ENCODE peak calls at places on chromosomes 3 and 15, in nine cellular contexts. One of them, this sample, is unnamed.

GRCh38 chr15:76057332-76058000 is 2.3 kb upstream of the TMEM266 start:
- DNase-seq in lung: no peak
- DNase-seq in iPS DF 6.9: no peak
- DNase-seq in PC-9: peak
- DNase-seq in heart left ventricle: no peak
- DNase-seq in upper lobe of right lung: no peak
- DNase-seq in colonic mucosa: peak
- DNase-seq in astrocyte: no peak
- DNase-seq in sigmoid colon: no peak
- DNase-seq in this sample: no peak

GRCh38 chr3:189430166-189430565 is 201.0 kb upstream of the TP63 start:
- DNase-seq in lung: no peak
- DNase-seq in iPS DF 6.9: no peak
- DNase-seq in PC-9: no peak
- DNase-seq in heart left ventricle: no peak
- DNase-seq in upper lobe of right lung: no peak
- DNase-seq in colonic mucosa: no peak
- DNase-seq in astrocyte: no peak
- DNase-seq in sigmoid colon: no peak
- DNase-seq in this sample: no peak

GRCh38 chr15:97652041-97652440 is 308.5 kb upstream of the ARRDC4 start:
- DNase-seq in lung: no peak
- DNase-seq in iPS DF 6.9: no peak
- DNase-seq in PC-9: no peak
- DNase-seq in heart left ventricle: no peak
- DNase-seq in upper lobe of right lung: no peak
- DNase-seq in colonic mucosa: no peak
- DNase-seq in astrocyte: no peak
- DNase-seq in sigmoid colon: no peak
- DNase-seq in this sample: no peak

GRCh38 chr15:33722005-33722672 is 246.2 kb upstream of the CHRM5 start:
- DNase-seq in lung: no peak
- DNase-seq in iPS DF 6.9: no peak
- DNase-seq in PC-9: no peak
- DNase-seq in heart left ventricle: no peak
- DNase-seq in upper lobe of right lung: no peak
- DNase-seq in colonic mucosa: no peak
- DNase-seq in astrocyte: peak
- DNase-seq in sigmoid colon: no peak
- DNase-seq in this sample: no peak

GRCh38 chr3:187986514-187986934 is 167.4 kb upstream of the LPP start:
- DNase-seq in lung: no peak
- DNase-seq in iPS DF 6.9: no peak
- DNase-seq in PC-9: peak
- DNase-seq in heart left ventricle: no peak
- DNase-seq in upper lobe of right lung: no peak
- DNase-seq in colonic mucosa: no peak
- DNase-seq in astrocyte: peak
- DNase-seq in sigmoid colon: no peak
- DNase-seq in this sample: no peak

GRCh38 chr3:155233213-155233612 is 60.3 kb downstream of the STRIT1 start:
- DNase-seq in lung: peak
- DNase-seq in iPS DF 6.9: no peak
- DNase-seq in PC-9: peak
- DNase-seq in heart left ventricle: peak
- DNase-seq in upper lobe of right lung: no peak
- DNase-seq in colonic mucosa: no peak
- DNase-seq in astrocyte: peak
- DNase-seq in sigmoid colon: peak
- DNase-seq in this sample: peak

GRCh38 chr15:60945196-60945595 is 283.9 kb downstream of the RORA start:
- DNase-seq in lung: no peak
- DNase-seq in iPS DF 6.9: no peak
- DNase-seq in PC-9: no peak
- DNase-seq in heart left ventricle: peak
- DNase-seq in upper lobe of right lung: no peak
- DNase-seq in colonic mucosa: no peak
- DNase-seq in astrocyte: no peak
- DNase-seq in sigmoid colon: peak
- DNase-seq in this sample: peak

GRCh38 chr15:101386967-101387366 is 91.9 kb upstream of the SNRPA1 start:
- DNase-seq in lung: no peak
- DNase-seq in iPS DF 6.9: no peak
- DNase-seq in PC-9: no peak
- DNase-seq in heart left ventricle: no peak
- DNase-seq in upper lobe of right lung: peak
- DNase-seq in colonic mucosa: no peak
- DNase-seq in astrocyte: no peak
- DNase-seq in sigmoid colon: no peak
- DNase-seq in this sample: no peak

GRCh38 chr15:73711526-73711925 is 27.3 kb downstream of the CD276 start:
- DNase-seq in lung: no peak
- DNase-seq in iPS DF 6.9: no peak
- DNase-seq in PC-9: no peak
- DNase-seq in heart left ventricle: no peak
- DNase-seq in upper lobe of right lung: no peak
- DNase-seq in colonic mucosa: no peak
- DNase-seq in astrocyte: no peak
- DNase-seq in sigmoid colon: no peak
- DNase-seq in this sample: no peak

GRCh38 chr3:33911525-33912322 is 113.3 kb downstream of the PDCD6IP start:
- DNase-seq in lung: no peak
- DNase-seq in iPS DF 6.9: no peak
- DNase-seq in PC-9: no peak
- DNase-seq in heart left ventricle: no peak
- DNase-seq in upper lobe of right lung: no peak
- DNase-seq in colonic mucosa: no peak
- DNase-seq in astrocyte: peak
- DNase-seq in sigmoid colon: no peak
- DNase-seq in this sample: no peak

GRCh38 chr3:157261000-157261399 is 101.1 kb upstream of the CCNL1 start:
- DNase-seq in lung: no peak
- DNase-seq in iPS DF 6.9: no peak
- DNase-seq in PC-9: no peak
- DNase-seq in heart left ventricle: no peak
- DNase-seq in upper lobe of right lung: no peak
- DNase-seq in colonic mucosa: no peak
- DNase-seq in astrocyte: peak
- DNase-seq in sigmoid colon: no peak
- DNase-seq in this sample: no peak

GRCh38 chr15:63371297-63371918 is 10.2 kb downstream of the CA12 start:
- DNase-seq in lung: no peak
- DNase-seq in iPS DF 6.9: no peak
- DNase-seq in PC-9: no peak
- DNase-seq in heart left ventricle: no peak
- DNase-seq in upper lobe of right lung: no peak
- DNase-seq in colonic mucosa: no peak
- DNase-seq in astrocyte: peak
- DNase-seq in sigmoid colon: peak
- DNase-seq in this sample: peak

GRCh38 chr15:63473007-63473748 is 31.2 kb upstream of the USP3 start:
- DNase-seq in lung: no peak
- DNase-seq in iPS DF 6.9: no peak
- DNase-seq in PC-9: no peak
- DNase-seq in heart left ventricle: no peak
- DNase-seq in upper lobe of right lung: no peak
- DNase-seq in colonic mucosa: no peak
- DNase-seq in astrocyte: no peak
- DNase-seq in sigmoid colon: no peak
- DNase-seq in this sample: no peak

GRCh38 chr3:69761896-69762789 is 22.9 kb downstream of the MITF start:
- DNase-seq in lung: no peak
- DNase-seq in iPS DF 6.9: no peak
- DNase-seq in PC-9: peak
- DNase-seq in heart left ventricle: no peak
- DNase-seq in upper lobe of right lung: no peak
- DNase-seq in colonic mucosa: no peak
- DNase-seq in astrocyte: peak
- DNase-seq in sigmoid colon: no peak
- DNase-seq in this sample: no peak

GRCh38 chr3:173977747-173978146 is 580.2 kb downstream of the NLGN1 start:
- DNase-seq in lung: no peak
- DNase-seq in iPS DF 6.9: no peak
- DNase-seq in PC-9: no peak
- DNase-seq in heart left ventricle: no peak
- DNase-seq in upper lobe of right lung: no peak
- DNase-seq in colonic mucosa: no peak
- DNase-seq in astrocyte: peak
- DNase-seq in sigmoid colon: no peak
- DNase-seq in this sample: no peak

GRCh38 chr3:14124223-14124614 is 451 bp downstream of the CHCHD4 start:
- DNase-seq in lung: peak
- DNase-seq in iPS DF 6.9: no peak
- DNase-seq in PC-9: no peak
- DNase-seq in heart left ventricle: peak
- DNase-seq in upper lobe of right lung: peak
- DNase-seq in colonic mucosa: peak
- DNase-seq in astrocyte: no peak
- DNase-seq in sigmoid colon: peak
- DNase-seq in this sample: peak

GRCh38 chr15:51917493-51917892 is 54.1 kb downstream of the LEO1 start:
- DNase-seq in lung: peak
- DNase-seq in iPS DF 6.9: no peak
- DNase-seq in PC-9: peak
- DNase-seq in heart left ventricle: no peak
- DNase-seq in upper lobe of right lung: peak
- DNase-seq in colonic mucosa: no peak
- DNase-seq in astrocyte: no peak
- DNase-seq in sigmoid colon: no peak
- DNase-seq in this sample: no peak

GRCh38 chr3:145620486-145620885 is 540.5 kb downstream of the PLOD2 start:
- DNase-seq in lung: no peak
- DNase-seq in iPS DF 6.9: no peak
- DNase-seq in PC-9: no peak
- DNase-seq in heart left ventricle: no peak
- DNase-seq in upper lobe of right lung: no peak
- DNase-seq in colonic mucosa: no peak
- DNase-seq in astrocyte: no peak
- DNase-seq in sigmoid colon: no peak
- DNase-seq in this sample: no peak

GRCh38 chr3:197742795-197743194 is 6.1 kb upstream of the RUBCN start:
- DNase-seq in lung: no peak
- DNase-seq in iPS DF 6.9: no peak
- DNase-seq in PC-9: no peak
- DNase-seq in heart left ventricle: no peak
- DNase-seq in upper lobe of right lung: no peak
- DNase-seq in colonic mucosa: no peak
- DNase-seq in astrocyte: no peak
- DNase-seq in sigmoid colon: no peak
- DNase-seq in this sample: no peak

GRCh38 chr15:99999282-100000070 is 266.2 kb upstream of the LYSMD4 start:
- DNase-seq in lung: no peak
- DNase-seq in iPS DF 6.9: no peak
- DNase-seq in PC-9: no peak
- DNase-seq in heart left ventricle: no peak
- DNase-seq in upper lobe of right lung: peak
- DNase-seq in colonic mucosa: no peak
- DNase-seq in astrocyte: no peak
- DNase-seq in sigmoid colon: no peak
- DNase-seq in this sample: no peak
- H3K27ac ChIP-seq in lung: no peak
- H3K27ac ChIP-seq in iPS DF 6.9: no peak
- H3K27ac ChIP-seq in PC-9: no peak
- H3K27ac ChIP-seq in heart left ventricle: no peak
- H3K27ac ChIP-seq in upper lobe of right lung: no peak
- H3K27ac ChIP-seq in colonic mucosa: no peak
- H3K27ac ChIP-seq in astrocyte: no peak
- H3K27ac ChIP-seq in sigmoid colon: no peak
- H3K27ac ChIP-seq in this sample: no peak

DNA sequence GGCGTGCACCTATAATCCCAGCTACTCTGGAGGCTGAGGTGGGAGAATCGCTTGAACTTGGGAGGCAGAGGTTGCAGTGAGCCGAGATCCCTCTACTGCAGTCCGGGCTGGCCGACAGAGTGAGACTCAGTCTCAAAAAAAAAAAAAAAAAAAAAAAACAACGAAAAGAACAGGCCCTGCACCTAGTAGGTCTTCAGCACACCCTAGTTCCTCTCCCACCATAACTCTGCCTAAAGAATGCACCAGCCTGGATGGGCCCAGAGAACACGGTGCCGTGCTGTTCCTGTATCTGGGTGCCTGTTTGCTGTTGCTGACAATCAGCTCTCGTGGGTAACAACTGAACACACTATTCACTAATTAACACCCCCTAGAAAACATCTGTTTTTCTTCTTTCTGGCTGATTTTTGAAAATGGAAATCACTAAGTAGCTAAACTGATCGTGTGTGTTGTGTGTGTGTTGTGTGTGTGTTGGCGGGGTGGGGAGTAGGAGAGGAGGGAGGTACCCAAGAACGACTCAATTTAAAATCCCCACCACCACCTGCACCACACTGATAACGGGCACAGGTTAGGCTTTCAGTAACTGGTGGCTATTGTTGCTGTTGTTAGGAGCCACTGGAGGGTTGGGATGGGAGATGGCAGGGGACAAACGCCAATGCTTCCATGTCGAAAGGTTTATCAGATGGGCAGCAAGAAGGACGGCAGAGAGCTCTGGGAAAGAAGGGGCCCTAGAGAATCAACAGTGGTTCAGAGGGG is 40.6 kb upstream of the MEX3B start:
- DNase-seq in lung: no peak
- DNase-seq in iPS DF 6.9: no peak
- DNase-seq in PC-9: no peak
- DNase-seq in heart left ventricle: no peak
- DNase-seq in upper lobe of right lung: no peak
- DNase-seq in colonic mucosa: no peak
- DNase-seq in astrocyte: no peak
- DNase-seq in sigmoid colon: no peak
- DNase-seq in this sample: no peak
- H3K27ac ChIP-seq in lung: no peak
- H3K27ac ChIP-seq in iPS DF 6.9: no peak
- H3K27ac ChIP-seq in PC-9: no peak
- H3K27ac ChIP-seq in heart left ventricle: no peak
- H3K27ac ChIP-seq in upper lobe of right lung: no peak
- H3K27ac ChIP-seq in colonic mucosa: no peak
- H3K27ac ChIP-seq in astrocyte: no peak
- H3K27ac ChIP-seq in sigmoid colon: no peak
- H3K27ac ChIP-seq in this sample: no peak

GRCh38 chr15:80579611-80580010 is 115.5 kb upstream of the ABHD17C start:
- DNase-seq in lung: no peak
- DNase-seq in iPS DF 6.9: no peak
- DNase-seq in PC-9: no peak
- DNase-seq in heart left ventricle: no peak
- DNase-seq in upper lobe of right lung: no peak
- DNase-seq in colonic mucosa: no peak
- DNase-seq in astrocyte: no peak
- DNase-seq in sigmoid colon: peak
- DNase-seq in this sample: no peak
- H3K27ac ChIP-seq in lung: no peak
- H3K27ac ChIP-seq in iPS DF 6.9: no peak
- H3K27ac ChIP-seq in PC-9: peak
- H3K27ac ChIP-seq in heart left ventricle: no peak
- H3K27ac ChIP-seq in upper lobe of right lung: no peak
- H3K27ac ChIP-seq in colonic mucosa: no peak
- H3K27ac ChIP-seq in astrocyte: no peak
- H3K27ac ChIP-seq in sigmoid colon: no peak
- H3K27ac ChIP-seq in this sample: no peak

DNA sequence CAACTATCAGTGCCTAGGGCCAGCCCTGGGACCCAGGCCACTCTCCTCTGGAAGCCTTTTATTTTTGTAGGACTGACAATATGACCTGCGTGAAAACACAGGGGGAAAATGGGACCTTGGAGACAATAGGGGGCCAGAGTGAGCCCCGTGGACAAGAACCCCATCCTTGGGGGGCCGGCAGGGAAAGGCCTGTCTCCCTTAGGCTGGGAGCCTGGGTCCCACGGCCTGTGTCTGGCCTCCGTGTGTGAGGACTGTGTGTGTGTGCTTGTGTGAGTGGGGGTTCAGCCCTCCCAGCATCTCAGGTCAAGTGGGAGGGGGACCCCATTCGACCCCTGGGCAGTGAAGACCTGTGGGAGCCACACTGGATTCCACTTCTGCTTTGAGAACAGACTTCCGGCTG is 53.3 kb downstream of the EXOG start:
- DNase-seq in lung: no peak
- DNase-seq in iPS DF 6.9: no peak
- DNase-seq in PC-9: no peak
- DNase-seq in heart left ventricle: no peak
- DNase-seq in upper lobe of right lung: no peak
- DNase-seq in colonic mucosa: no peak
- DNase-seq in astrocyte: no peak
- DNase-seq in sigmoid colon: no peak
- DNase-seq in this sample: no peak
- H3K27ac ChIP-seq in lung: peak
- H3K27ac ChIP-seq in iPS DF 6.9: no peak
- H3K27ac ChIP-seq in PC-9: no peak
- H3K27ac ChIP-seq in heart left ventricle: no peak
- H3K27ac ChIP-seq in upper lobe of right lung: no peak
- H3K27ac ChIP-seq in colonic mucosa: no peak
- H3K27ac ChIP-seq in astrocyte: no peak
- H3K27ac ChIP-seq in sigmoid colon: no peak
- H3K27ac ChIP-seq in this sample: peak